ENCODE peak calls at places on chromosomes 12 and 14, in eight cellular contexts. O is sigmoid colon, T is stomach, S is spleen, A is transverse colon, Y is SK-N-SH, D is breast epithelium, J is GM23338. B is an unnamed sample.

GRCh38 chr14:20427231-20428009 is 8.5 kb downstream of the KLHL33 start:
- DNase-seq in S (no peak), Y (no peak), D (no peak), A (no peak), O (no peak), J (no peak), T (no peak), B (no peak)

GRCh38 chr12:123149088-123149827 is 1.6 kb downstream of the PITPNM2 start:
- DNase-seq in Y (peak; percentile 48), T (no peak), S (no peak), D (no peak), O (no peak), J (no peak), A (no peak), B (peak; percentile 41)

GRCh38 chr12:106739815-106740552 is 34.5 kb upstream of the RIC8B start:
- DNase-seq in D (no peak), S (no peak), J (no peak), O (no peak), Y (no peak), T (no peak), A (peak; percentile 15), B (no peak)

GRCh38 chr12:88496429-88497190 is 83.7 kb downstream of the KITLG start:
- DNase-seq in O (no peak), Y (peak; percentile 20), J (no peak), S (no peak), A (no peak), D (no peak), T (no peak), B (no peak)

GRCh38 chr12:122951979-122952892 is 14.0 kb downstream of the ABCB9 start:
- DNase-seq in J (peak; percentile 70), A (peak; percentile 85), D (peak; percentile 66), O (peak; percentile 80), T (peak; percentile 84), S (peak; percentile 93), Y (peak; percentile 36), B (peak; percentile 84)

GRCh38 chr14:94989946-94990345 is 167.4 kb downstream of the DICER1 start:
- DNase-seq in A (no peak), J (no peak), O (no peak), S (no peak), T (no peak), D (no peak), Y (no peak), B (no peak)

GRCh38 chr12:32201996-32202395 is 95.3 kb downstream of the BICD1 start:
- DNase-seq in O (no peak), J (no peak), D (no peak), A (no peak), T (no peak), S (no peak), Y (no peak), B (no peak)

GRCh38 chr14:100867631-100868315 is 35.7 kb downstream of the RTL1 start:
- DNase-seq in Y (no peak), A (no peak), D (no peak), T (no peak), S (peak; percentile 45), J (no peak), O (peak; percentile 52), B (peak; percentile 67)

GRCh38 chr14:30882431-30882830 is 8.1 kb downstream of the COCH start:
- DNase-seq in J (no peak), S (no peak), O (no peak), T (no peak), A (no peak), D (no peak), Y (no peak), B (no peak)

GRCh38 chr12:131865196-131865875 is 29.1 kb upstream of the ULK1 start:
- DNase-seq in O (no peak), Y (peak; percentile 16), T (no peak), D (no peak), A (no peak), S (no peak), J (no peak), B (peak; percentile 59)

GRCh38 chr14:88189840-88190191 is 133.3 kb downstream of the KCNK10 start:
- DNase-seq in T (no peak), A (no peak), O (no peak), S (no peak), D (no peak), Y (no peak), J (no peak), B (no peak)

GRCh38 chr12:53967451-53968059 is 5.4 kb upstream of the HOXC11 start:
- DNase-seq in A (no peak), S (no peak), O (no peak), T (no peak), Y (no peak), J (no peak), D (no peak), B (no peak)

GRCh38 chr12:50380761-50381325 is 15.6 kb downstream of the FAM186A start:
- DNase-seq in T (no peak), D (no peak), O (no peak), J (no peak), Y (no peak), S (no peak), A (no peak), B (no peak)

GRCh38 chr12:31337952-31338351 is 12.0 kb upstream of the SINHCAF start:
- DNase-seq in J (no peak), A (no peak), S (no peak), O (no peak), T (no peak), Y (no peak), D (no peak), B (no peak)

GRCh38 chr14:98177551-98177950 is 1094.4 kb downstream of the BCL11B start:
- DNase-seq in Y (no peak), J (no peak), A (no peak), D (no peak), O (no peak), T (no peak), S (no peak), B (no peak)

GRCh38 chr12:114134922-114135321 is 168.8 kb upstream of the RBM19 start:
- DNase-seq in D (no peak), J (no peak), T (no peak), Y (no peak), A (no peak), O (no peak), S (no peak), B (no peak)

GRCh38 chr12:28088566-28089277 is 101.5 kb upstream of the CCDC91 start:
- DNase-seq in A (no peak), S (no peak), D (no peak), Y (no peak), T (no peak), J (no peak), O (no peak), B (no peak)

DNA sequence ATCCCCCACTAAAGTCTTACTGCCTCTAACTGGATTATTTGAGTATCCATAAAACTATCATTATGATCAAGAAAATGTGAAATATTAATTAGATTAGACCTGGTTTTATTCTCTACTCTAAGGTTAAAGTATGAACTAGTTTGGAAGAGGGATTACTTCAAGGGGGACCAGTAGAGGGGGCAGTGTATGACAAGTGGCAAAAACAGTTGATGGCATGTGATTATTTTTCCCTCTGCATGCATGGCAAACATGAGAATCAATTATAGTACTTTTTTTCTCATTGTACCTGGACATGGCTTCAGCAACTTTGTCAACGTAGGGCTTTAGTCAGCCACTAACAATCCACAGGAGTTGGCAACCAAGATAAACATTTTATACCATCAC is 145.0 kb upstream of the SLC38A2 start:
- DNase-seq in O (no peak), D (no peak), J (no peak), T (no peak), Y (no peak), A (no peak), S (no peak), B (no peak)
- TF ChIP-seq CTCF in O (no peak), D (no peak), J (peak; percentile 45), T (no peak), Y (no peak), A (no peak), S (no peak), B (no peak)

GRCh38 chr14:76701436-76701835 is 59.8 kb upstream of the VASH1 start:
- DNase-seq in A (no peak), J (no peak), Y (no peak), D (no peak), T (no peak), O (no peak), S (no peak), B (no peak)

GRCh38 chr14:76699209-76699608 is 62.1 kb upstream of the VASH1 start:
- DNase-seq in D (no peak), Y (no peak), T (no peak), A (no peak), J (no peak), S (no peak), O (no peak), B (no peak)

GRCh38 chr14:76699901-76700590 is 61.2 kb upstream of the VASH1 start:
- DNase-seq in Y (no peak), O (no peak), J (no peak), A (no peak), T (no peak), S (no peak), D (no peak), B (no peak)

GRCh38 chr14:76705214-76705613 is 56.1 kb upstream of the VASH1 start:
- DNase-seq in A (no peak), O (no peak), J (no peak), S (no peak), T (no peak), Y (no peak), D (no peak), B (no peak)

DNA sequence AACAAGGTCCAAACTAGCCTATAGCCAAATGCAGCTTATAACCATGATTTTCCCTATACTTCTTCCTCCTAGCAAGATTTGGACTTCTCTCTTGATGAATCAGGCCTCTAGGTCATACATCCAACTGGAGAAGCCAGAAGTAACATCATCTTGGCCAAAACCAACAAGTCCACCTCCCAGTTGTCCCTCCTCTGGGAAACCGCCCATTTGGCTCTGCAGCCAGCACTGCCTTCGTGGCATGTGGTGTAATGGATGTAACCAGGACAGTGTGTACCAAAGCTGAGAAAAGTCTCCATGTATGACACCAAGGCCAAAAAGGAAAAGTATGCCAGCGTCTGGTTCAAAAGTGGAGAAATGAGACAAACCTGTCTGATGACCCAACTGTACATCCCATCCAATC is 59.3 kb upstream of the VASH1 start:
- DNase-seq in T (no peak), D (no peak), A (no peak), Y (no peak), S (no peak), J (no peak), O (peak; percentile 63), B (peak; percentile 81)
- TF ChIP-seq POLR2AphosphoS5 in T (no peak), D (no peak), A (no peak), Y (no peak), S (no peak), J (no peak), O (no peak), B (no peak)

GRCh38 chr12:105231396-105231795 is 4.6 kb downstream of the APPL2 start:
- DNase-seq in S (no peak), Y (no peak), A (peak; percentile 59), D (no peak), T (no peak), J (no peak), O (no peak), B (no peak)
- TF ChIP-seq CTCF in S (no peak), Y (no peak), A (no peak), D (no peak), T (no peak), J (no peak), O (no peak), B (no peak)

DNA sequence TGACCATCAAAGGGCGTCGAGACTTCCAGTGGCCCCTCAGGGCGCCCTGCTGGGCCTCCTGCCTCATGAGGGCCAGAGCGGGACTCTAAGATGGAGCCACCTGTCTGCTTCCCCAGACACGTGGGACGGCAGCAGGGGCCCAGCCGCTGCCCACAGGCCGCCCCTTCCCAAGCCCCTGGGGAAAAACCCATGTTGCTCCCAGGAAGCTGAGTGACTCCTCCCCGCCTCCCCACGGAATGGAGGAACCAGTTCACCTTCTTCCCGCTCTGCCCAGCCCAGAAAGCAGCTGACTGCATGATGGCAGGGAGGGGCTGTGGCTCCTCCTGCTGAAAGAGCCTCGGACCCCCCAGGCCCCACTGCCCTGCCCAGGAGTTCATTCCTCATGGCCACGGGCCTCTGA is 14.9 kb downstream of the RAB35 start:
- DNase-seq in D (no peak), O (no peak), J (no peak), A (no peak), T (peak; percentile 54), S (no peak), Y (no peak), B (no peak)
- TF ChIP-seq POLR2AphosphoS5 in D (no peak), O (no peak), J (no peak), A (no peak), T (no peak), S (peak; percentile 15), Y (no peak), B (no peak)